ENCODE peak calls at places on chromosome 3, in six cellular contexts. X is stomach, E is A549, C is transverse colon, W is right lobe of liver, G is sigmoid colon. U is an unnamed sample.

GRCh38 chr3:145939431-145939830 is 221.6 kb downstream of the PLOD2 start:
- DNase-seq in X (peak; percentile 31), E (no peak), C (no peak), W (no peak), G (no peak), U (no peak)

GRCh38 chr3:10511809-10512494 is 6.6 kb upstream of the ATP2B2 start:
- DNase-seq in X (no peak), E (no peak), C (no peak), W (no peak), G (no peak), U (no peak)

GRCh38 chr3:140828585-140828984 is 113.1 kb upstream of the SLC25A36 start:
- DNase-seq in X (no peak), E (no peak), C (no peak), W (no peak), G (no peak), U (no peak)

GRCh38 chr3:120640231-120640630 is 41.8 kb downstream of the HGD start:
- DNase-seq in X (no peak), E (no peak), C (no peak), W (no peak), G (no peak), U (no peak)

GRCh38 chr3:99768808-99769501 is 48.7 kb upstream of the CMSS1 start:
- DNase-seq in X (no peak), E (no peak), C (no peak), W (no peak), G (no peak), U (no peak)

GRCh38 chr3:143208976-143209714 is 89.6 kb downstream of the CHST2 start:
- DNase-seq in X (no peak), E (no peak), C (no peak), W (no peak), G (no peak), U (no peak)

GRCh38 chr3:176814252-176814651 is 383.0 kb downstream of the TBL1XR1 start:
- DNase-seq in X (peak; percentile 41), E (peak; percentile 5), C (peak; percentile 61), W (peak; percentile 54), G (peak; percentile 71), U (no peak)

GRCh38 chr3:16794251-16794650 is 90.5 kb upstream of the PLCL2 start:
- DNase-seq in X (no peak), E (no peak), C (no peak), W (no peak), G (no peak), U (no peak)

GRCh38 chr3:192445768-192446644 is 281.3 kb downstream of the FGF12 start:
- DNase-seq in X (no peak), E (no peak), C (no peak), W (no peak), G (no peak), U (no peak)

GRCh38 chr3:130915567-130916292 is 21.8 kb downstream of the ATP2C1 start:
- DNase-seq in X (no peak), E (no peak), C (no peak), W (no peak), G (no peak), U (no peak)

GRCh38 chr3:171525437-171525836 is 65.2 kb upstream of the TNIK start:
- DNase-seq in X (no peak), E (no peak), C (no peak), W (no peak), G (no peak), U (no peak)
- TF ChIP-seq POLR2A in X (no peak), E (no peak), C (no peak), W (no peak), G (no peak), U (no peak)

DNA sequence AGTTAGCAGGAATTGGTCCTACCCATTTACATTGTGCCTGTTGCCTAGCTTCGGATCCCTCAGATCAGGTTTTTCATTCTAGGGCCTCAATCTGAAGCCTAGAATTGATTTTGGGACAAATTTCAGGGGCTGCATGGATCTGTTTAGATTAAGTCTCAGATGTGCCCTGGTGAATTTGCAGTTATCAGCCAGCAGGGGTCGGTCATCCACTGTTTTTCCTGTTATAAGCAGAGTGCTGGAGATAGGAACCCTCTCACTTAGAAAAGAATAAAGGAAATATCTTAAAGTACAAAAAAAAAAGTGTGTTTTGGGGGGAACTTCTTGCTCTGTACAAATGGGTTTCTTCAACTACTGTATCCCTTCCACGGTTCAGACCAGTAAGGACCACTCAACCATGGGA is 212.5 kb downstream of the BCHE start:
- DNase-seq in X (no peak), E (no peak), C (no peak), W (no peak), G (no peak), U (no peak)
- TF ChIP-seq CTCF in X (no peak), E (no peak), C (no peak), W (no peak), G (no peak), U (no peak)

DNA sequence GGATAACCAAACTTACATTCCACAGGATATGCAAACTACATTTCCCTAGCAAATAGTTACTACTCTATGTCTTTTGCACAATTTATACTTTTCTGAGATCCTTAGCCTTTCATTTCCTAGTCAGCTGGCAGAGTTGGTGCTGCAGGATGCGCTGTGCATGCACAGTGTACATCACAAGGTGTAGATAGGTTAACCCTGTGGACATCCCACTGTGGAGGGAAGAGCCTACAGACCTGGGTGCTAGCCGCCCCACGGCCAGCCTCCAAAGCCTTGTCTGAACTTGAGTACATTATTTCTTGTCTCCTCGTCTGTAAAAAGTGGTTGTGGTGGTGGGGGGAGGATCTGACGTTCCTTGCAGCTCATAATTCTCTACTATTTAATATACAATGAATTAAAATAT is 3.5 kb downstream of the TNFSF10 start:
- DNase-seq in X (no peak), E (no peak), C (no peak), W (no peak), G (no peak), U (no peak)
- TF ChIP-seq POLR2A in X (no peak), E (no peak), C (no peak), W (no peak), G (no peak), U (no peak)

GRCh38 chr3:127431066-127431465 is 143.2 kb upstream of the PRR20G start:
- DNase-seq in X (no peak), E (no peak), C (no peak), W (no peak), G (peak; percentile 37), U (no peak)

GRCh38 chr3:127427666-127428065 is 139.8 kb upstream of the PRR20G start:
- DNase-seq in X (no peak), E (no peak), C (no peak), W (no peak), G (peak; percentile 48), U (no peak)

GRCh38 chr3:127426444-127427168 is 138.8 kb upstream of the PRR20G start:
- DNase-seq in X (no peak), E (no peak), C (no peak), W (no peak), G (peak; percentile 54), U (peak; percentile 64)

GRCh38 chr3:127427169-127427655 is 139.4 kb upstream of the PRR20G start:
- DNase-seq in X (no peak), E (no peak), C (no peak), W (no peak), G (peak; percentile 28), U (no peak)

GRCh38 chr3:127428344-127429001 is 140.6 kb upstream of the PRR20G start:
- DNase-seq in X (no peak), E (no peak), C (no peak), W (no peak), G (peak; percentile 13), U (no peak)
- TF ChIP-seq CTCF in X (no peak), E (no peak), C (no peak), W (no peak), G (no peak), U (no peak)

DNA sequence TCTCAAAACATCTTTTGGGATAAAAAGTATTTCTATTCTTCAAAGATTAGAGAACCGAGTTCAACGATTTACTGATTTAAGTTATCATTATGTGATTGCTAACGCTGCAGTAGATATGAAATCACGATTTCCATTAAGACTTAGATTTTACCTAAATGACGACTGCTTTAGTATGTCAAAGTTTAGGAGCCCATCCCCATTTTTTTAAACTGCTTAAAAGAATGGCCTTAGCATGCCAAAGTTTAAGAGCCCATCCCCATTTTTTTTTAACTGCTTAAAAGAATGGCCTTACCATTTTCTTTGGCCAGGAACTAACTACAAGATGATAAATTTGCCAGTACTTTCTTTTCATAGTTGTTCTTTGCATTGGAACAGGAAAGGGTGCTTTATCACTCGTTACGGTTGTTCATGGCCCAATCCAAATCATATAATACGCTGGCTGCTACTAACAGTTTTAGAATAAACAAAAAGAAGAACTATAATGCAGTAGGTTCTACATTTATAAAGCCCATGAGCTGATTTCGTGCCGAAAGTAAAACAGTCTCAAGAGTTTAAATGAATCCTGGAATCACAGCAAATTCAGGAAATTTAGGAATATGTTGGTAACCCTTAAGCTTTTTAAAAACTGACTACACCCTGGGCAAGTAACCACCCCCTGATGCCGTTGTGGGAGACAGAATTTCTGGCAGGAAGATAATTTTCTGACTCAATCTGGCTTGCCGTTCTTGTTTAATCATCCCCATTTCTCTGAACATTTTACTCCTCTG is 864 bp upstream of the TSC22D2 start:
- DNase-seq in X (no peak), E (no peak), C (peak; percentile 8), W (no peak), G (no peak), U (no peak)
- TF ChIP-seq POLR2A in X (no peak), E (no peak), C (no peak), W (no peak), G (no peak), U (no peak)

GRCh38 chr3:156761713-156762575 is 64.2 kb upstream of the LEKR1 start:
- DNase-seq in X (no peak), E (no peak), C (no peak), W (no peak), G (no peak), U (no peak)
- TF ChIP-seq CTCF in X (no peak), E (no peak), C (no peak), W (no peak), G (no peak), U (no peak)

GRCh38 chr3:42022355-42022754 is 60.5 kb upstream of the ULK4 start:
- DNase-seq in X (no peak), E (no peak), C (no peak), W (no peak), G (no peak), U (no peak)
- TF ChIP-seq POLR2A in X (no peak), E (no peak), C (no peak), W (no peak), G (no peak), U (no peak)

DNA sequence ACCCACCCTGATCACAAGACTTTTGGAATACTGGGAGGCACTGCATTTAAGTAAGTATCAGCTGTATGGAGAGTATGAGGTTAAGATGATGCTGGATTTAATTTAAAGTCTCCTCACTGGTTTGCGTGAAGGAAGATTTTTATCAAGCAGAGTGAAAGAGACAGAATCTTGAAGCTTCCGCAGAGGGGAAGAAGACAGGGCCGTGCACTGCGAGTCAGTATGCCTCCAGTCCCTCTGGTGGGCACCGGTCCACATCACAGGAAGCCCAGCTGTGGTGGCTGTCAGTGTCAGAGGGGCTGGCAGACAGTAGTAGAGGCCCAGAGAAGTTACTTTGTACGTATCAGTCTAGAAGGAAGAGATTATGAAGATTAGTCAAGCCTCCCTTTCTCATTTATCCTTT is 379.0 kb upstream of the TPRG1 start:
- DNase-seq in X (no peak), E (no peak), C (no peak), W (no peak), G (no peak), U (no peak)
- TF ChIP-seq CTCF in X (no peak), E (no peak), C (peak; percentile 17), W (no peak), G (no peak), U (no peak)

U was measured in lower leg skin.